ENCODE peak calls at places on chromosomes 13 and 19, in eight cellular contexts. Z is tibial nerve; D is fibroblast of lung; W is H9; G is OCI-LY7; F is testis; A is CD4-positive, alpha-beta T cell; H is fibroblast of mammary gland. L is an unnamed sample.

GRCh38 chr13:34349091-34349722 is 531.3 kb downstream of the RFC3 start:
- DNase-seq in Z (peak; percentile 69), D (peak; percentile 100), W (no peak), G (no peak), F (peak; percentile 67), A (no peak), H (peak; percentile 97), L (no peak)

GRCh38 chr19:4414800-4415251 is 12.4 kb downstream of the CHAF1A start:
- DNase-seq in Z (no peak), D (peak; percentile 12), W (no peak), G (no peak), F (peak; percentile 42), A (no peak), H (peak; percentile 41), L (no peak)

GRCh38 chr19:3324405-3324856 is 42.0 kb upstream of the NFIC start:
- DNase-seq in Z (peak; percentile 55), D (no peak), W (peak; percentile 73), G (peak; percentile 48), F (peak; percentile 57), A (peak; percentile 63), H (peak; percentile 45), L (peak; percentile 69)

GRCh38 chr19:13366529-13367143 is 139.6 kb downstream of the CACNA1A start:
- DNase-seq in Z (no peak), D (peak; percentile 13), W (peak; percentile 40), G (peak; percentile 17), F (no peak), A (no peak), H (peak; percentile 52), L (peak; percentile 4)

GRCh38 chr19:19745496-19746285 is 12.8 kb upstream of the ZNF14 start:
- DNase-seq in Z (no peak), D (no peak), W (no peak), G (no peak), F (no peak), A (no peak), H (no peak), L (no peak)

GRCh38 chr13:33690321-33690720 is 127.6 kb upstream of the RFC3 start:
- DNase-seq in Z (no peak), D (no peak), W (no peak), G (no peak), F (no peak), A (no peak), H (no peak), L (no peak)

GRCh38 chr13:66348745-66349720 is 881.1 kb downstream of the PCDH9 start:
- DNase-seq in Z (no peak), D (no peak), W (no peak), G (no peak), F (no peak), A (no peak), H (no peak), L (no peak)

GRCh38 chr19:39506944-39507714 is 7.8 kb upstream of the SELENOV start:
- DNase-seq in Z (no peak), D (peak; percentile 69), W (peak; percentile 82), G (peak; percentile 30), F (peak; percentile 81), A (peak; percentile 40), H (peak; percentile 59), L (peak; percentile 81)

GRCh38 chr13:42498521-42498920 is 75.4 kb upstream of the TNFSF11 start:
- DNase-seq in Z (no peak), D (no peak), W (no peak), G (no peak), F (no peak), A (no peak), H (no peak), L (no peak)
- TF ChIP-seq CTCF in Z (no peak), D (no peak), W (peak; percentile 33), G (no peak), F (no peak), A (no peak), H (no peak), L (no peak)

GRCh38 chr13:46171223-46171622 is 10.8 kb downstream of the LCP1 start:
- DNase-seq in Z (no peak), D (no peak), W (no peak), G (no peak), F (no peak), A (no peak), H (no peak), L (no peak)

GRCh38 chr13:46168818-46169217 is 13.2 kb downstream of the LCP1 start:
- DNase-seq in Z (no peak), D (no peak), W (no peak), G (no peak), F (no peak), A (no peak), H (no peak), L (no peak)

GRCh38 chr13:46170268-46170667 is 11.7 kb downstream of the LCP1 start:
- DNase-seq in Z (no peak), D (no peak), W (peak; percentile 35), G (no peak), F (no peak), A (no peak), H (no peak), L (no peak)

GRCh38 chr13:46171739-46172138 is 10.2 kb downstream of the LCP1 start:
- DNase-seq in Z (no peak), D (no peak), W (no peak), G (no peak), F (no peak), A (no peak), H (no peak), L (no peak)

DNA sequence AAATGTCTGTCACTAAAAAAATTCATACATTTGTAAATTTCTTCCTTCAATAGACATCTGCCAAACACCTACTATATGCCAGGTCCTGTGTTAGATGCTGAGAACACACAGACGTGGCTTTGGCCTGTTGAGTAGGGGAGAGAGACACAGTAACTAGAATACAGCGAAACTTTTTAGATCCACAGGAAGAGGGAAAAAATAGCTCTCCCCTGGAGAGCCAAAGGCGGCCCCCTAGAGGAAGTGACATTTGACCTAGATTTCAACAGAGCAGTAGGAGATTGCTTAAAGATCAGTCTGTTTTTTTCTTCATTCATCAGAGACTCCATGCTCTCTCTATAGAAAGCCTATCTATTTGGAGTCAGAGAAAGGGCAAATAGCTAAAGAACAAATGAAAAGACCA is 11.3 kb downstream of the LCP1 start:
- DNase-seq in Z (no peak), D (no peak), W (no peak), G (peak; percentile 47), F (no peak), A (no peak), H (peak; percentile 11), L (no peak)
- TF ChIP-seq CTCF in Z (no peak), D (no peak), W (no peak), G (peak; percentile 58), F (no peak), A (no peak), H (no peak), L (no peak)

GRCh38 chr13:30545320-30545719 is 72.4 kb upstream of the USPL1 start:
- DNase-seq in Z (no peak), D (no peak), W (no peak), G (peak; percentile 31), F (no peak), A (no peak), H (no peak), L (no peak)

GRCh38 chr13:30552567-30552966 is 65.2 kb upstream of the USPL1 start:
- DNase-seq in Z (no peak), D (no peak), W (no peak), G (no peak), F (no peak), A (no peak), H (no peak), L (no peak)

DNA sequence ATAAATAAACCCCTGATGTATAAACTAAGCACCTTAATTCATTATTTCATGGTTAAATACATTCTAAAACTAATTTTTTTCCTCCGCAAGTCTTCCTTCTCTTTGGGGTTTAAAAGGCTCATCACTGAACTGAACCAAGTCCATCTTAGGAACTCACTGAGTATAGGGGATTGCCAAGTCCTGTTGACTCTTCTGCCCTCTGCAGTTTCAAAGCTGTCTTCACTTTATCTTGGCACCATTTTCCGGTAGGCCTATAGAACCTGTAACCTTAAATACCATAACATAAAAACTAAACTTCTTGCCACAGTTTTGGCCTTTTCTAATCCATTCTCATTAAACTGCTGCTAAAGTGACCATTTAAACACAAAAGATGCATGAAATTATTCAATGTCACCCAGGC is 66.5 kb upstream of the USPL1 start:
- DNase-seq in Z (no peak), D (no peak), W (no peak), G (peak; percentile 83), F (no peak), A (no peak), H (peak; percentile 56), L (no peak)
- TF ChIP-seq CTCF in Z (peak; percentile 18), D (no peak), W (peak; percentile 65), G (peak; percentile 93), F (peak; percentile 6), A (peak; percentile 51), H (peak; percentile 30), L (no peak)

DNA sequence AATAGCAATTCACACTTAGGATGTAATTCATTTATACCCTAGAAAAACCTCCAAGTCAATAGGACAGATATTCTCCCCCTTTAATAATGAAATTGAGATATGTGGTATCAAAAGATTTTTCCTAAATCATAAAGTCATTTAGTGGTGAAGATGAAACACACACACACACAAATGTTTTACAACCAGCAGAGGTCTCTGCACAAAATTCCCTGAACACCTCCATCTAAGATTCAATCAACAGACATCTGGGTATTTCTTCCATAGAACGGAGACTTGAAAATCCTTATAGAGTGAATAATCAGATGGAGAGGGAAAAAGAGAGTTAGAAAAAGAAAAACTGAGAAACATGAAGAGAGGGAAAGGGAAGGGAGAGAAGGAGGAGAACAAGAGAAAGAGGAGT is 52.8 kb downstream of the MYCBP2 start:
- DNase-seq in Z (no peak), D (no peak), W (no peak), G (no peak), F (no peak), A (no peak), H (no peak), L (no peak)
- TF ChIP-seq CTCF in Z (no peak), D (no peak), W (no peak), G (peak; percentile 61), F (no peak), A (peak; percentile 18), H (no peak), L (no peak)

GRCh38 chr13:108609353-108609752 is 20.1 kb upstream of the MYO16 start:
- DNase-seq in Z (no peak), D (peak; percentile 2), W (no peak), G (no peak), F (peak; percentile 23), A (no peak), H (peak; percentile 45), L (no peak)
- TF ChIP-seq CTCF in Z (no peak), D (peak; percentile 17), W (peak; percentile 65), G (peak; percentile 18), F (peak; percentile 21), A (no peak), H (peak; percentile 45), L (peak; percentile 53)

GRCh38 chr13:111037838-111038397 is 77.2 kb upstream of the ARHGEF7 start:
- DNase-seq in Z (no peak), D (no peak), W (no peak), G (no peak), F (no peak), A (no peak), H (peak; percentile 60), L (no peak)

GRCh38 chr13:111038887-111039286 is 76.2 kb upstream of the ARHGEF7 start:
- DNase-seq in Z (no peak), D (no peak), W (no peak), G (no peak), F (no peak), A (no peak), H (no peak), L (no peak)

GRCh38 chr13:111042661-111043226 is 72.4 kb upstream of the ARHGEF7 start:
- DNase-seq in Z (no peak), D (no peak), W (no peak), G (no peak), F (no peak), A (no peak), H (no peak), L (no peak)

GRCh38 chr13:111040821-111041220 is 74.3 kb upstream of the ARHGEF7 start:
- DNase-seq in Z (no peak), D (no peak), W (no peak), G (no peak), F (no peak), A (no peak), H (no peak), L (no peak)

GRCh38 chr13:111039735-111040134 is 75.4 kb upstream of the ARHGEF7 start:
- DNase-seq in Z (no peak), D (no peak), W (no peak), G (no peak), F (no peak), A (no peak), H (no peak), L (no peak)
- TF ChIP-seq CTCF in Z (no peak), D (no peak), W (no peak), G (no peak), F (no peak), A (no peak), H (no peak), L (no peak)

L was measured in nephron progenitor cell.